ENCODE peak calls at places on chromosomes 4 and X, in seven cellular contexts. G is right atrium auricular region; I is prostate gland; T is CD8-positive, alpha-beta T cell; B is right cardiac atrium; U is HepG2; A is mucosa of descending colon. L is an unnamed sample. For H3K4me1, the result is how much of the 10 kb centered on the place peaks cover.

GRCh38 chr4:107643021-107643420 is 77.0 kb downstream of the PAPSS1 start:
- DNase-seq in T (no peak), I (no peak), U (no peak), G (no peak), A (no peak), B (peak), L (no peak)

GRCh38 chr4:37890501-37891220 is at the start of gene TBC1D1:
- DNase-seq in I (peak), U (no peak), B (peak), T (peak), G (peak), A (peak), L (peak)

GRCh38 chr4:107035711-107036601 is at the start of gene DKK2:
- DNase-seq in G (peak), A (peak), I (peak), T (no peak), U (no peak), B (peak), L (peak)

GRCh38 chr4:186033027-186033426 is 35.9 kb upstream of the TLR3 start:
- DNase-seq in U (no peak), B (no peak), A (no peak), G (no peak), T (no peak), I (no peak), L (no peak)

GRCh38 chr4:180923476-180923875 is 1319.7 kb upstream of the TENM3 start:
- DNase-seq in T (no peak), A (no peak), G (no peak), I (no peak), U (no peak), B (no peak), L (no peak)

GRCh38 chr4:162498168-162498567 is 334.4 kb upstream of the FSTL5 start:
- DNase-seq in G (no peak), I (no peak), U (no peak), T (no peak), A (no peak), B (peak), L (no peak)

GRCh38 chr4:87053802-87054767 is 119.3 kb downstream of the AFF1 start:
- DNase-seq in U (no peak), A (no peak), T (no peak), G (no peak), I (no peak), B (peak), L (no peak)

GRCh38 chrX:52352551-52352950 is 16.3 kb upstream of the XAGE2 start:
- DNase-seq in U (no peak), B (no peak), I (no peak), T (no peak), G (no peak), A (no peak), L (no peak)

GRCh38 chr4:82715731-82716617 is 82.6 kb downstream of the SCD5 start:
- DNase-seq in B (no peak), A (no peak), U (peak), I (no peak), G (no peak), T (no peak), L (no peak)

GRCh38 chr4:101599620-101600019 is 190.9 kb upstream of the BANK1 start:
- DNase-seq in A (no peak), T (no peak), U (no peak), B (no peak), G (no peak), I (no peak), L (no peak)

GRCh38 chr4:153087671-153088194 is 116.5 kb upstream of the TRIM2 start:
- DNase-seq in U (no peak), T (no peak), B (no peak), A (no peak), I (no peak), G (no peak), L (no peak)

GRCh38 chrX:38282044-38282443 is 45.3 kb downstream of the RPGR start:
- DNase-seq in T (no peak), I (no peak), A (no peak), G (no peak), B (peak), U (no peak), L (no peak)

GRCh38 chrX:63784902-63785692 is at the start of gene ARHGEF9:
- DNase-seq in U (no peak), I (no peak), A (peak), B (peak), T (no peak), G (no peak), L (peak)

GRCh38 chr4:39178706-39179105 is 3.6 kb upstream of the WDR19 start:
- DNase-seq in B (no peak), A (no peak), I (no peak), T (no peak), U (no peak), G (no peak), L (no peak)

GRCh38 chr4:151887151-151887815 is 126.5 kb upstream of the GATB start:
- DNase-seq in I (no peak), U (no peak), T (no peak), G (no peak), A (no peak), B (no peak), L (no peak)

GRCh38 chrX:154531626-154532025 is 15.0 kb downstream of the G6PD start:
- DNase-seq in B (peak), I (no peak), A (no peak), T (no peak), G (no peak), U (no peak), L (no peak)

GRCh38 chr4:1195894-1196401 is 23.6 kb upstream of the SPON2 start:
- DNase-seq in I (no peak), T (no peak), U (no peak), B (peak), A (peak), G (peak), L (peak)

GRCh38 chr4:184817494-184818215 is 8.1 kb downstream of the ACSL1 start:
- DNase-seq in I (no peak), U (no peak), T (no peak), A (no peak), G (no peak), B (no peak), L (no peak)

GRCh38 chr4:3302786-3303444 is 10.1 kb downstream of the RGS12 start:
- DNase-seq in U (no peak), G (no peak), T (no peak), I (no peak), B (no peak), A (no peak), L (peak)

GRCh38 chr4:2261110-2261852 is 628 bp downstream of the MXD4 start:
- DNase-seq in G (no peak), T (no peak), U (no peak), I (no peak), B (peak), A (peak), L (peak)

GRCh38 chrX:47484885-47485284 is 1.9 kb upstream of the ZNF41 start:
- DNase-seq in B (no peak), I (no peak), A (no peak), U (no peak), T (no peak), G (no peak), L (no peak)

GRCh38 chr4:164955107-164955805 is 22.2 kb downstream of the TRIM61 start:
- DNase-seq in T (no peak), G (no peak), U (no peak), A (no peak), I (no peak), B (no peak), L (no peak)

GRCh38 chr4:32560306-32560705 is 1840.1 kb downstream of the PCDH7 start:
- DNase-seq in B (no peak), T (no peak), G (no peak), I (no peak), U (no peak), A (no peak), L (no peak)

GRCh38 chrX:149286940-149287349 is 218.2 kb downstream of the IDS start:
- DNase-seq in B (no peak), T (peak), U (peak), I (peak), A (no peak), G (no peak), L (no peak)

GRCh38 chr4:68460085-68460484 is 12.8 kb downstream of the TMPRSS11E start:
- DNase-seq in I (no peak), T (no peak), B (no peak), U (no peak), G (no peak), A (no peak), L (no peak)

GRCh38 chr4:38160487-38161207 is 200.4 kb downstream of the PTTG2 start:
- DNase-seq in G (peak), T (no peak), B (no peak), I (no peak), U (peak), A (no peak), L (no peak)

GRCh38 chrX:34288782-34289181 is 156.7 kb upstream of the FAM47A start:
- DNase-seq in U (no peak), G (no peak), B (no peak), T (no peak), A (no peak), I (no peak), L (no peak)

GRCh38 chrX:31266172-31267076 is 194.6 kb upstream of the FTHL17 start:
- DNase-seq in A (peak), G (no peak), T (no peak), U (peak), I (peak), B (peak), L (peak)

GRCh38 chr4:129543299-129543698 is 447.3 kb downstream of the C4orf33 start:
- DNase-seq in G (no peak), T (no peak), I (no peak), B (no peak), U (no peak), A (no peak), L (no peak)

GRCh38 chr4:25792200-25792791 is 70.5 kb downstream of the SEL1L3 start:
- DNase-seq in I (no peak), G (no peak), U (peak), T (no peak), B (no peak), A (peak), L (no peak)

GRCh38 chr4:74283614-74284013 is 24.7 kb upstream of the EPGN start:
- DNase-seq in U (no peak), G (no peak), A (no peak), B (no peak), I (peak), T (no peak), L (no peak)

GRCh38 chr4:85565761-85566480 is 91.0 kb downstream of the ARHGAP24 start:
- DNase-seq in B (no peak), I (no peak), G (no peak), U (no peak), A (no peak), T (no peak), L (no peak)
- H3K4me1 ChIP-seq in B (under half), I (under half), G (under half), U (under half), A (under half), T (under half), L (under half)

GRCh38 chr4:110614981-110615365 is 7.9 kb downstream of the PITX2 start:
- DNase-seq in T (no peak), G (no peak), I (no peak), A (no peak), B (no peak), U (no peak), L (no peak)
- H3K4me1 ChIP-seq in T (under half), G (under half), I (under half), A (under half), B (under half), U (under half), L (under half)

GRCh38 chr4:40243390-40243948 is 46.6 kb downstream of the RHOH start:
- DNase-seq in G (no peak), A (no peak), U (no peak), B (no peak), I (no peak), T (no peak), L (no peak)
- H3K4me1 ChIP-seq in G (under half), A (under half), U (under half), B (under half), I (under half), T (half or more), L (under half)

GRCh38 chr4:150570123-150570522 is 11.8 kb upstream of the MAB21L2 start:
- DNase-seq in I (no peak), A (no peak), G (no peak), B (no peak), U (no peak), T (no peak), L (no peak)

GRCh38 chr4:150570862-150571261 is 11.1 kb upstream of the MAB21L2 start:
- DNase-seq in T (no peak), G (no peak), B (no peak), A (no peak), I (no peak), U (no peak), L (no peak)

GRCh38 chr4:150572704-150573504 is 9.0 kb upstream of the MAB21L2 start:
- DNase-seq in A (no peak), G (no peak), T (no peak), U (no peak), B (no peak), I (no peak), L (no peak)

GRCh38 chr4:150567070-150567469 is 14.9 kb upstream of the MAB21L2 start:
- DNase-seq in U (no peak), I (no peak), T (no peak), B (no peak), A (no peak), G (no peak), L (no peak)

GRCh38 chr4:150569384-150569987 is 12.5 kb upstream of the MAB21L2 start:
- DNase-seq in G (no peak), I (no peak), B (no peak), A (no peak), U (no peak), T (no peak), L (no peak)
- H3K4me1 ChIP-seq in G (under half), I (under half), B (under half), A (under half), U (under half), T (under half), L (under half)

DNA sequence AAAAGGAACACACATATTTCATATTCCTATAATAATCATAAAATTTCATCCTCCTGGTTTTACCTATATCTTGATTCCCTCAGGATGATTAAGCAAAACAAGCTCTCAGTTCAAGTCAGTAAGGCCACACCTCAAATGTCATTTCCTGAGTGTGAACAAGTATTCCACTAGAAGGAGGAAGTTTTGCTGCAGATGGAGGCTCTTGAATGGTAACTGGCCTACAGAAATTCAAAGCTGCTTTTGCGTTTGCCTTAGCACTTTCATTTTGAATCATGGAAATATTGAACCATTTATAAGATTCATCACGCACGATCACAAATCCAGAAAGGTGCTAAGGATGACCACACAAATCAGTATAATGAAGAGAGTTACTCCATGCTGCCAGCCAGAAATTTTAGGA is 254.4 kb upstream of the CXXC4 start:
- DNase-seq in U (no peak), I (no peak), G (no peak), A (no peak), T (no peak), B (no peak), L (no peak)
- H3K4me1 ChIP-seq in U (under half), I (under half), G (under half), A (under half), T (under half), B (under half), L (under half)

GRCh38 chr4:143389543-143390195 is 53.0 kb downstream of the GAB1 start:
- DNase-seq in U (peak), T (no peak), G (no peak), A (no peak), B (no peak), I (no peak), L (no peak)
- H3K4me1 ChIP-seq in U (under half), T (under half), G (under half), A (under half), B (under half), I (under half), L (under half)

DNA sequence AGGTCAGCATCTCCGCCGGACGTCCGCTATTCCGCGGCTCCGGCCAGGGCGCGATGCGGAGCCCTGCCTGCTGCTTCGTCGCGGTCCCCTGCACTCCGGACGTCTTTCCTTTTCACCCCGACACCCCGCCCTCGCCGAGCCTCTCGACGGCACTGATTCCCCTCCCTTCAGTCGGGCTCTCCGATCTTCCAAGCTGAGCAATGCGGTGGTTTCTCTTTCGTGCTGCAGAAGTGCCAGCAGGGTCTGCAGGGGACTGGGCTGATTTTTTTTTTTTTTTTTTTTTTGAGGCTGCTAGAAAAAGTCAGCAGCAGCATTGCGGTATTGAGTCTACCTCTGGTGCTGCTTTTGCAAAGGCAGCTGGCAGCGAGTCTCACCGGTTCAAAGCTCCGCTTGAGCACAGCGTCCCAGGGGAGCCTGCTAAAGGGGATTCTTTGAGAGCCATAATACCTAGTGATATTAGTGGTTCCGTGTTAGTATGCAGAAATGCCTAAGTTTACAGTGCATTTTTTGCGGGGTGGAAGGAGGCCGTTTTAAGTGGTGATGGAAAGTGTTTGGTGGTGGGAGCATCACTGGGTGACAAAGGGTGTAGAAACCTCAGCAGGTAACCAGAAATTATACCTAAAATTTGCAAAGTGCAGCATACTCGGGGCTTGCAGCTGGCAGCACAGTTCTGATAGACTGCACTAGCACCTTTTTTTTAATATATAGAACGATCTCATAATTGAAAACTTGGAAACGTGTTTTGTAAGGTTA is 969 bp downstream of the STIM2 start:
- DNase-seq in U (peak), A (peak), G (peak), I (peak), B (peak), T (peak), L (peak)
- H3K4me1 ChIP-seq in U (half or more), A (under half), G (under half), I (under half), B (under half), T (half or more), L (under half)

DNA sequence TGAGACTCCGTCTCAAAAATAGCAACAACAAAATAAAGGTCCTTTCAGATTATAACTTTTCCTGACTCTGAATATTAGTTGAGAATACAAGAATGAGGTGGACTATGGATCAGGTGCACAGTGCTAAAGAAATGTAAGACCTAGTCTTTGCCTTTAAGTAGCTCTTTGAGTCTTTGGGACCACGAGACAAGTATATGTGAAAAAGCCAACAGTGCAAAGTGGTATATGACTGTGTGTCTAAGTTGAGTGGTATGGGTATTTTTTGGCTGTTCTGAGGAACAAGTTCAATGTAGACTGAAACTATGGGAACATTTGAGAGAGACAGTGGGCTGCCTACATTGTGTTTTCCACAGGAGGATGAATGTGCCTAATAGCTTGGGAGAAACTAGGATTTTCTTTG is 2.8 kb downstream of the GAB1 start:
- DNase-seq in T (no peak), B (no peak), U (no peak), G (no peak), A (no peak), I (no peak), L (no peak)
- H3K4me1 ChIP-seq in T (under half), B (under half), U (under half), G (under half), A (under half), I (under half), L (under half)

DNA sequence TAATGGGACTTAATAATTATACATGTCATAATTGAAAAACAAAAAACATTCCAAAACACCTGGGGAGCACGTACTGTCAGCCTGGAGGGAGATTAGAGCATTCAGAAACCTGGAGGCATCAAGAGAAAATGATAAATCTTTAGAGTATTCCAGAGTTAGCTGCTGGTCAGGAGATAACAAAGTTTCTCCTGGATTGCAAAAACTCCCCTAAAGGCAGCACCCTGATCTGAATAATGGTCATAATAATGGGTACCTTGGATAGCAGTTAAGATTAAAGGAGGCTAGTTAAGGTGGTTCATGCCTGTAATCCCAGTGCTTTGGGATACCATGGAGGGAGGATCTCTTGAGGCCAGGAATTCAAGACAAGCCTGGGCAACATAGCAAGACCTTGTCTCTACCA is 15.9 kb upstream of the RAB40A start:
- DNase-seq in T (no peak), I (no peak), B (no peak), A (no peak), U (no peak), G (no peak), L (no peak)
- H3K4me1 ChIP-seq in T (under half), I (under half), B (under half), A (under half), U (under half), G (under half), L (under half)

GRCh38 chr4:41121906-41122305 is 92.4 kb downstream of the APBB2 start:
- DNase-seq in G (no peak), B (no peak), A (no peak), T (no peak), U (no peak), I (no peak), L (no peak)
- H3K4me1 ChIP-seq in G (under half), B (under half), A (under half), T (under half), U (under half), I (under half), L (under half)